ENCODE peak calls at places on chromosomes 1 and 21, in four cellular contexts. J is K562, S is GM12878, I is HepG2. M is an unnamed sample.

GRCh38 chr1:44721521-44722361 is 9.2 kb downstream of the RNU5D-1 start:
- DNase-seq in I (peak), S (peak), J (peak), M (peak)

GRCh38 chr1:32334864-32335618 is 992 bp downstream of the MARCKSL1 start:
- DNase-seq in J (peak), I (no peak), S (no peak), M (peak)

GRCh38 chr1:19752083-19752696 is 47.5 kb downstream of the TMCO4 start:
- DNase-seq in S (no peak), I (no peak), J (peak), M (peak)

GRCh38 chr21:21921410-21922232 is 923.4 kb downstream of the NCAM2 start:
- DNase-seq in S (no peak), J (peak), I (no peak), M (peak)

GRCh38 chr1:73065585-73065984 is 783.2 kb upstream of the NEGR1 start:
- DNase-seq in I (no peak), S (no peak), J (no peak), M (peak)

GRCh38 chr1:116218922-116219321 is 107.7 kb downstream of the MAB21L3 start:
- DNase-seq in S (no peak), I (peak), J (no peak), M (no peak)

GRCh38 chr1:80056179-80056578 is 1049.6 kb upstream of the ADGRL4 start:
- DNase-seq in S (no peak), I (no peak), J (no peak), M (no peak)

GRCh38 chr1:243963566-243963965 is 87.5 kb upstream of the ZBTB18 start:
- DNase-seq in J (no peak), I (no peak), S (no peak), M (no peak)

GRCh38 chr1:44361478-44361877 is 6.4 kb upstream of the ERI3 start:
- DNase-seq in J (peak), S (no peak), I (no peak), M (no peak)

GRCh38 chr1:194013561-194013960 is 827.1 kb upstream of the B3GALT2 start:
- DNase-seq in S (no peak), I (no peak), J (no peak), M (no peak)

GRCh38 chr1:113966013-113966412 is 13.3 kb upstream of the OLFML3 start:
- DNase-seq in I (no peak), S (no peak), J (no peak), M (no peak)

GRCh38 chr1:44076093-44076492 is 42.5 kb upstream of the KLF17 start:
- DNase-seq in I (no peak), J (no peak), S (no peak), M (no peak)

GRCh38 chr1:164853146-164853545 is 294.2 kb downstream of the PBX1 start:
- DNase-seq in I (no peak), J (no peak), S (no peak), M (no peak)

GRCh38 chr21:21230672-21231071 is 232.5 kb downstream of the NCAM2 start:
- DNase-seq in S (no peak), I (no peak), J (peak), M (no peak)

GRCh38 chr1:244735404-244735803 is 82.5 kb downstream of the DESI2 start:
- DNase-seq in S (peak), I (no peak), J (no peak), M (no peak)

GRCh38 chr1:163673756-163674155 is 352.0 kb downstream of the NUF2 start:
- DNase-seq in J (no peak), S (no peak), I (no peak), M (no peak)

GRCh38 chr1:35555601-35556477 is 1.4 kb downstream of the KIAA0319L start:
- DNase-seq in J (no peak), I (peak), S (no peak), M (no peak)

GRCh38 chr21:29145837-29146453 is 15.5 kb downstream of the MAP3K7CL start:
- DNase-seq in S (no peak), J (no peak), I (no peak), M (no peak)

GRCh38 chr1:100847481-100847880 is 47.2 kb downstream of the EXTL2 start:
- DNase-seq in I (no peak), J (no peak), S (no peak), M (no peak)

GRCh38 chr21:43972850-43973633 is 39.1 kb upstream of the TRAPPC10 start:
- DNase-seq in S (no peak), I (no peak), J (peak), M (peak)

GRCh38 chr1:201530741-201531521 is 8.0 kb upstream of the NAV1 start:
- DNase-seq in S (no peak), J (peak), I (peak), M (peak)

DNA sequence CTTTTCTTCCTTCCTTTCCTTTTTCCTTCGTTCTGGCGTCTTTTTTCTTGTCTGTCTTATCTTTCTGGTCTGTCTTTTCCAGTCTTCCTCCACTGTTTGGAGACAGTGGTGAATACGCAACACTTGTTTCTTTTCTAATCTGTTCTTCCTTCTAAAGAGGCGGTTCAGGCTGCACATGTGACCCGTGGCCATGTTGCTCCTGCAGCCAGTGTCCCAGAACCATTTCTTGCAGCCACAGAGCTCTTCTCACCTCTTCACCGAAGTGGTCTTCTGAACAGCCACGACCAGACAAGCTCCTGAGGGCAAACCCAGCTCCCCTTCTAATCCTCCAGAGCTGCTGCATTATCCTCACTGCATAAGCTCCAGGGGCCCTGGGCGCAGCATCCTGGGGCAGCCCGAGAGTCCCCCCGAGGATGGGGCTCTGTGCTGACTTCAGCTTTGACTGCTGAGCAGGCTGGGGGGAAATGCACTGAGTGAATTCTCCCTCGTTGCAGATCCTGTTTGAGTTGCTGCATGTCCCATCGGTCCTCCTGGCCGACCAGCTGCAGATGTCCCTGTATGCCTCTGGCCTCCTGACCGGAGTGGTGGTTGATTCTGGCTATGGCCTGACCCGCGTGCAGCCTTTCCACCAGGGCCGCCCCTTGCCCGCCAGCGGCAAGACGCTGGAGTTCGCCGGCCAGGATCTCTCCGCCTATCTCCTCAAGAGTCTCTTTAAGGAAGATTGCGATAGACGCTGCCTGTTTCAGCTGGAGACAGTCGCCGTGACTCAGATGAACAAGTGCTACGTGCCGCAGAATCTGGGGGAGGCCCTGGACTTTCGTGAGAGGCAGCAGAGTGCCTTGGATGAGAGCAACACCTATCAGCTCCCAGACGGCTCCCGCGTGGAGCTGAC is 70.4 kb downstream of the ACTL8 start:
- DNase-seq in I (no peak), J (no peak), S (no peak), M (no peak)
- H2AFZ ChIP-seq in I (no peak), J (no peak), S (no peak), M (no peak)

GRCh38 chr1:23784846-23785245 is 6.1 kb upstream of the LYPLA2 start:
- DNase-seq in S (no peak), J (no peak), I (no peak), M (no peak)

GRCh38 chr1:23776198-23776597 is 2.0 kb upstream of the PITHD1 start:
- DNase-seq in J (no peak), I (no peak), S (no peak), M (no peak)

GRCh38 chr1:23774174-23774880 is 3.9 kb upstream of the PITHD1 start:
- DNase-seq in I (no peak), J (no peak), S (no peak), M (no peak)

GRCh38 chr1:23777979-23778814 is at the start of gene PITHD1:
- DNase-seq in S (peak), J (peak), I (peak), M (peak)

GRCh38 chr1:23779826-23780371 is 1.7 kb downstream of the PITHD1 start:
- DNase-seq in I (no peak), J (peak), S (no peak), M (no peak)
- TF ChIP-seq SIN3A in I (no peak), J (no peak), S (no peak), M (peak)

GRCh38 chr1:9369964-9370788 is 77.5 kb downstream of the SPSB1 start:
- DNase-seq in I (no peak), J (no peak), S (no peak), M (no peak)
- TF ChIP-seq MXI1 in I (no peak), J (no peak), S (no peak), M (no peak)

GRCh38 chr1:74396942-74397341 is 115.5 kb downstream of the LRRC53 start:
- DNase-seq in I (no peak), S (no peak), J (no peak), M (no peak)
- H2AFZ ChIP-seq in I (no peak), S (no peak), J (no peak), M (no peak)

GRCh38 chr1:38730511-38731397 is 128.8 kb downstream of the RRAGC start:
- DNase-seq in I (no peak), S (no peak), J (no peak), M (no peak)
- TF ChIP-seq SIN3A in I (no peak), S (no peak), J (no peak), M (no peak)